ENCODE peak calls at places on chromosome 10, in six cellular contexts. G is Panc1, V is PC-3, F is neural crest cell, N is GM12865, W is tibial nerve. A is an unnamed sample.
A peak's percentile ranks its signal among the peaks of the same experiment; 100 is the strongest.

GRCh38 chr10:36023939-36024338 is 381.8 kb upstream of the FZD8 start:
- DNase-seq in G (no peak), V (peak; percentile 100), F (no peak), N (no peak), W (no peak), A (no peak)

GRCh38 chr10:97134202-97134601 is 51.6 kb downstream of the SLIT1 start:
- DNase-seq in G (no peak), V (no peak), F (peak; percentile 35), N (no peak), W (no peak), A (no peak)

GRCh38 chr10:121167534-121168243 is 316.5 kb downstream of the WDR11 start:
- DNase-seq in G (no peak), V (no peak), F (no peak), N (no peak), W (no peak), A (no peak)

GRCh38 chr10:110765513-110766375 is 106.0 kb upstream of the PDCD4 start:
- DNase-seq in G (peak; percentile 8), V (no peak), F (no peak), N (peak; percentile 44), W (no peak), A (no peak)

GRCh38 chr10:129511758-129512157 is 44.7 kb downstream of the MGMT start:
- DNase-seq in G (no peak), V (no peak), F (no peak), N (no peak), W (no peak), A (no peak)

GRCh38 chr10:536371-536925 is 153.0 kb downstream of the DIP2C start:
- DNase-seq in G (no peak), V (no peak), F (no peak), N (no peak), W (no peak), A (no peak)

GRCh38 chr10:8919291-8919690 is 864.8 kb downstream of the GATA3 start:
- DNase-seq in G (no peak), V (peak; percentile 3), F (no peak), N (no peak), W (no peak), A (no peak)

GRCh38 chr10:34815174-34816066 is at the start of gene PARD3:
- DNase-seq in G (no peak), V (peak; percentile 91), F (peak; percentile 54), N (peak; percentile 26), W (peak; percentile 28), A (peak; percentile 58)

GRCh38 chr10:77713506-77714280 is 76.1 kb upstream of the KCNMA1 start:
- DNase-seq in G (no peak), V (no peak), F (no peak), N (no peak), W (no peak), A (no peak)

GRCh38 chr10:1015688-1016087 is 10.0 kb downstream of the IDI2 start:
- DNase-seq in G (no peak), V (no peak), F (no peak), N (no peak), W (no peak), A (no peak)

GRCh38 chr10:7151538-7151937 is 259.3 kb downstream of the SFMBT2 start:
- DNase-seq in G (no peak), V (no peak), F (no peak), N (no peak), W (no peak), A (no peak)

DNA sequence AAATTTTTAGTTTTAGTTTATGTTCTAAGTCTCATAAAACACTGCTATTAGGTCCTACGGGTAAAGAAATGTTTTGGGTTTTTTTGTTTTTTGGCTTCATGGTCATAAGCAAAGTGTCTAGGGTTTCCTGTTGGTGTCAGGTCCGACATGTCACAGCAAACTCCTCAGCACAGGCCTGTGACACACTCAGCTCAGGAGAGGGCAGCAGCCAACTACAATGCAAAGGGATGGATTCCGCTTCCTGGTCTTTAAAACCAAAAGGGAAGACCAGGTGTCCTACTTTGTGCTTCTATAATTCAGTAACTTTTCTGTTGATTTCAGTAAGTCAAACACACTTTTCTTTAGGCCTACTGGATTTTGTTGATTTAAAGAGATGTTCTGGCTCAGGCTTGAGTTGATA is 83.8 kb upstream of the MACROH2A2 start:
- DNase-seq in G (no peak), V (peak; percentile 64), F (no peak), N (peak; percentile 18), W (no peak), A (no peak)
- TF ChIP-seq CTCF in G (peak; percentile 72), V (peak; percentile 77), F (peak; percentile 47), N (no peak), W (no peak), A (peak; percentile 19)

GRCh38 chr10:100342627-100342972 is 4.4 kb upstream of the SCD start:
- DNase-seq in G (no peak), V (no peak), F (no peak), N (no peak), W (no peak), A (no peak)
- TF ChIP-seq CTCF in G (no peak), V (no peak), F (no peak), N (no peak), W (no peak), A (no peak)

GRCh38 chr10:49325131-49325915 is 26.4 kb downstream of the C10orf71 start:
- DNase-seq in G (no peak), V (no peak), F (no peak), N (no peak), W (no peak), A (no peak)

GRCh38 chr10:49325916-49326783 is 27.2 kb downstream of the C10orf71 start:
- DNase-seq in G (no peak), V (no peak), F (no peak), N (no peak), W (no peak), A (no peak)

GRCh38 chr10:49323171-49323895 is 24.4 kb downstream of the C10orf71 start:
- DNase-seq in G (no peak), V (no peak), F (no peak), N (no peak), W (no peak), A (no peak)

GRCh38 chr10:49323896-49324270 is 24.9 kb downstream of the C10orf71 start:
- DNase-seq in G (no peak), V (no peak), F (no peak), N (no peak), W (no peak), A (no peak)

DNA sequence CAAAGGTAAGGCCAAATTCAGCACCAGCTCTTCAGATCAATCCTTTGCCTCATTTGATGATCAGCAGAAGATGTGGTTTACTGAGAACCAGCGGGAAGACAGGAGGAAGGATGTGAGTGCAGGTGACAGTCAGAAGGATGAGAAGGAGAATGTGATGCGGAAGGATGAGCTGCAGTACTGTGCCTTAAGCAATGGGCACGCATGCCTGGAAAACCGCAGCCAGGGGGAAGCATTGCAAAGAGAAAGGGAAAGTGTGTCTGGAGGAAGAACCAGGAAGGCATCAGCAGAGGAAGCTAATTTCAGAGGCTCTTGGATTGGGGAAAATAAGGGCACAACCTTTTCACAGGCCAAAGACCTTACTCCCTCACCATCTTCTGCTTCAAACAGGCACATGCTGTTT is 25.7 kb downstream of the C10orf71 start:
- DNase-seq in G (no peak), V (peak; percentile 57), F (no peak), N (no peak), W (no peak), A (no peak)
- TF ChIP-seq CTCF in G (no peak), V (peak; percentile 62), F (no peak), N (no peak), W (no peak), A (peak; percentile 13)

GRCh38 chr10:106402455-106402854 is 762.1 kb downstream of the SORCS1 start:
- DNase-seq in G (no peak), V (no peak), F (no peak), N (no peak), W (no peak), A (no peak)

GRCh38 chr10:106396192-106396591 is 768.3 kb downstream of the SORCS1 start:
- DNase-seq in G (no peak), V (no peak), F (no peak), N (no peak), W (no peak), A (no peak)

GRCh38 chr10:106399112-106399511 is 765.4 kb downstream of the SORCS1 start:
- DNase-seq in G (no peak), V (no peak), F (no peak), N (no peak), W (no peak), A (no peak)

GRCh38 chr10:106401967-106402366 is 762.5 kb downstream of the SORCS1 start:
- DNase-seq in G (no peak), V (no peak), F (no peak), N (no peak), W (no peak), A (no peak)

DNA sequence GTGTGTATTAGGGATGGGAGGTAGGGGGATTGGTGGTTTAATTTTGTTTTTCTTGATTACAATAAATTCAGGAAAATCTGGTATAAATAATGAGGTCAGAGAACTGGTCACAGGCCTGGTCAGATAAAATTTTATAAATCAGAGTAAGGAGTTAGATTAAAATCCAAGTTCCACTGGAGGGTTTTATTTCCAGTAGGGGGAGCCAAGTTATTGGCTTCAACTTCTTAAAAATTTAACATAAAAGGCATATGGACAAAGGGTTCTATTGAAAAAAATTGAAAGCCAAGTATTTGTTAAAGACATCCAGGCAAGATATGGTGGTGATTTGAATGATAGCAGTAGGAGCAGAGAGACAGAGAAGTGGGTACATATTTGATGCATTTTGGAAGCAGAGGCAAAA is 763.3 kb downstream of the SORCS1 start:
- DNase-seq in G (no peak), V (peak; percentile 63), F (no peak), N (no peak), W (no peak), A (no peak)
- TF ChIP-seq CTCF in G (peak; percentile 19), V (peak; percentile 70), F (peak; percentile 43), N (no peak), W (no peak), A (peak; percentile 49)